ENCODE peak calls at places on chromosomes 13 and 19, in nine cellular contexts. One of them, this sample, is unnamed.

GRCh38 chr19:27673986-27674385 is 1539.0 kb downstream of the UQCRFS1 start:
- DNase-seq in ascending aorta: no peak
- DNase-seq in transverse colon: no peak
- DNase-seq in neural progenitor cell: no peak
- DNase-seq in mammary epithelial cell: no peak
- DNase-seq in foreskin fibroblast: no peak
- DNase-seq in GM13976: no peak
- DNase-seq in cardiac muscle cell: no peak
- DNase-seq in left lung: no peak
- DNase-seq in this sample: no peak

GRCh38 chr19:33469171-33470039 is 52.2 kb downstream of the PEPD start:
- DNase-seq in mammary epithelial cell: no peak
- DNase-seq in cardiac muscle cell: no peak
- DNase-seq in GM13976: no peak
- DNase-seq in neural progenitor cell: no peak
- DNase-seq in foreskin fibroblast: no peak
- DNase-seq in left lung: peak
- DNase-seq in transverse colon: no peak
- DNase-seq in ascending aorta: peak
- DNase-seq in this sample: no peak

GRCh38 chr19:58395979-58396627 is 647 bp downstream of the RNF225 start:
- DNase-seq in transverse colon: no peak
- DNase-seq in cardiac muscle cell: no peak
- DNase-seq in neural progenitor cell: peak
- DNase-seq in foreskin fibroblast: peak
- DNase-seq in left lung: no peak
- DNase-seq in ascending aorta: no peak
- DNase-seq in mammary epithelial cell: no peak
- DNase-seq in GM13976: no peak
- DNase-seq in this sample: no peak

GRCh38 chr19:45901432-45901903 is 945 bp downstream of the MYPOP start:
- DNase-seq in mammary epithelial cell: peak
- DNase-seq in neural progenitor cell: peak
- DNase-seq in foreskin fibroblast: peak
- DNase-seq in GM13976: peak
- DNase-seq in left lung: peak
- DNase-seq in ascending aorta: peak
- DNase-seq in transverse colon: peak
- DNase-seq in cardiac muscle cell: peak
- DNase-seq in this sample: peak

GRCh38 chr19:45591004-45591637 is 6.5 kb upstream of the OPA3 start:
- DNase-seq in transverse colon: peak
- DNase-seq in cardiac muscle cell: peak
- DNase-seq in GM13976: peak
- DNase-seq in mammary epithelial cell: peak
- DNase-seq in left lung: peak
- DNase-seq in ascending aorta: no peak
- DNase-seq in neural progenitor cell: peak
- DNase-seq in foreskin fibroblast: peak
- DNase-seq in this sample: no peak

GRCh38 chr13:67308004-67308772 is 78.1 kb upstream of the PCDH9 start:
- DNase-seq in left lung: no peak
- DNase-seq in cardiac muscle cell: no peak
- DNase-seq in GM13976: no peak
- DNase-seq in neural progenitor cell: no peak
- DNase-seq in transverse colon: no peak
- DNase-seq in mammary epithelial cell: peak
- DNase-seq in foreskin fibroblast: no peak
- DNase-seq in ascending aorta: no peak
- DNase-seq in this sample: no peak

GRCh38 chr19:54875506-54875905 is 1.5 kb downstream of the FCAR start:
- DNase-seq in cardiac muscle cell: no peak
- DNase-seq in foreskin fibroblast: no peak
- DNase-seq in mammary epithelial cell: no peak
- DNase-seq in transverse colon: no peak
- DNase-seq in neural progenitor cell: no peak
- DNase-seq in ascending aorta: no peak
- DNase-seq in GM13976: no peak
- DNase-seq in left lung: no peak
- DNase-seq in this sample: peak

GRCh38 chr13:80157261-80157942 is 183.5 kb downstream of the SPRY2 start:
- DNase-seq in foreskin fibroblast: peak
- DNase-seq in neural progenitor cell: no peak
- DNase-seq in left lung: no peak
- DNase-seq in transverse colon: no peak
- DNase-seq in ascending aorta: no peak
- DNase-seq in mammary epithelial cell: peak
- DNase-seq in cardiac muscle cell: peak
- DNase-seq in GM13976: no peak
- DNase-seq in this sample: no peak

GRCh38 chr13:65597839-65598818 is 1632.0 kb downstream of the PCDH9 start:
- DNase-seq in foreskin fibroblast: peak
- DNase-seq in transverse colon: no peak
- DNase-seq in ascending aorta: no peak
- DNase-seq in GM13976: no peak
- DNase-seq in left lung: no peak
- DNase-seq in mammary epithelial cell: no peak
- DNase-seq in cardiac muscle cell: no peak
- DNase-seq in neural progenitor cell: peak
- DNase-seq in this sample: no peak

GRCh38 chr13:105193026-105193425 is 1342.4 kb downstream of the EFNB2 start:
- DNase-seq in cardiac muscle cell: no peak
- DNase-seq in left lung: no peak
- DNase-seq in neural progenitor cell: no peak
- DNase-seq in foreskin fibroblast: no peak
- DNase-seq in mammary epithelial cell: no peak
- DNase-seq in transverse colon: no peak
- DNase-seq in GM13976: no peak
- DNase-seq in ascending aorta: no peak
- DNase-seq in this sample: no peak

GRCh38 chr19:19259741-19260140 is 13.4 kb downstream of the TM6SF2 start:
- DNase-seq in GM13976: no peak
- DNase-seq in cardiac muscle cell: no peak
- DNase-seq in ascending aorta: no peak
- DNase-seq in left lung: no peak
- DNase-seq in foreskin fibroblast: peak
- DNase-seq in mammary epithelial cell: peak
- DNase-seq in transverse colon: no peak
- DNase-seq in neural progenitor cell: peak
- DNase-seq in this sample: no peak

GRCh38 chr19:29467824-29468401 is 57.9 kb upstream of the VSTM2B start:
- DNase-seq in foreskin fibroblast: no peak
- DNase-seq in neural progenitor cell: peak
- DNase-seq in cardiac muscle cell: peak
- DNase-seq in mammary epithelial cell: peak
- DNase-seq in ascending aorta: no peak
- DNase-seq in left lung: no peak
- DNase-seq in transverse colon: no peak
- DNase-seq in GM13976: no peak
- DNase-seq in this sample: no peak

GRCh38 chr13:113211774-113212173 is 2.4 kb downstream of the CUL4A start:
- DNase-seq in mammary epithelial cell: no peak
- DNase-seq in neural progenitor cell: peak
- DNase-seq in GM13976: no peak
- DNase-seq in foreskin fibroblast: no peak
- DNase-seq in cardiac muscle cell: no peak
- DNase-seq in ascending aorta: peak
- DNase-seq in left lung: no peak
- DNase-seq in transverse colon: no peak
- DNase-seq in this sample: no peak

GRCh38 chr13:23666576-23666975 is 96.4 kb downstream of the TNFRSF19 start:
- DNase-seq in left lung: no peak
- DNase-seq in transverse colon: no peak
- DNase-seq in foreskin fibroblast: peak
- DNase-seq in ascending aorta: no peak
- DNase-seq in mammary epithelial cell: no peak
- DNase-seq in neural progenitor cell: no peak
- DNase-seq in GM13976: no peak
- DNase-seq in cardiac muscle cell: no peak
- DNase-seq in this sample: no peak

GRCh38 chr13:23668557-23668956 is 98.3 kb downstream of the TNFRSF19 start:
- DNase-seq in cardiac muscle cell: no peak
- DNase-seq in mammary epithelial cell: no peak
- DNase-seq in ascending aorta: no peak
- DNase-seq in foreskin fibroblast: peak
- DNase-seq in GM13976: no peak
- DNase-seq in neural progenitor cell: no peak
- DNase-seq in transverse colon: no peak
- DNase-seq in left lung: no peak
- DNase-seq in this sample: no peak

GRCh38 chr13:23670793-23671192 is 100.6 kb downstream of the TNFRSF19 start:
- DNase-seq in GM13976: no peak
- DNase-seq in neural progenitor cell: no peak
- DNase-seq in left lung: no peak
- DNase-seq in ascending aorta: no peak
- DNase-seq in transverse colon: no peak
- DNase-seq in cardiac muscle cell: no peak
- DNase-seq in mammary epithelial cell: no peak
- DNase-seq in foreskin fibroblast: no peak
- DNase-seq in this sample: no peak

GRCh38 chr13:23671367-23671766 is 101.2 kb downstream of the TNFRSF19 start:
- DNase-seq in mammary epithelial cell: no peak
- DNase-seq in GM13976: no peak
- DNase-seq in foreskin fibroblast: peak
- DNase-seq in cardiac muscle cell: no peak
- DNase-seq in neural progenitor cell: no peak
- DNase-seq in ascending aorta: no peak
- DNase-seq in left lung: no peak
- DNase-seq in transverse colon: no peak
- DNase-seq in this sample: no peak

DNA sequence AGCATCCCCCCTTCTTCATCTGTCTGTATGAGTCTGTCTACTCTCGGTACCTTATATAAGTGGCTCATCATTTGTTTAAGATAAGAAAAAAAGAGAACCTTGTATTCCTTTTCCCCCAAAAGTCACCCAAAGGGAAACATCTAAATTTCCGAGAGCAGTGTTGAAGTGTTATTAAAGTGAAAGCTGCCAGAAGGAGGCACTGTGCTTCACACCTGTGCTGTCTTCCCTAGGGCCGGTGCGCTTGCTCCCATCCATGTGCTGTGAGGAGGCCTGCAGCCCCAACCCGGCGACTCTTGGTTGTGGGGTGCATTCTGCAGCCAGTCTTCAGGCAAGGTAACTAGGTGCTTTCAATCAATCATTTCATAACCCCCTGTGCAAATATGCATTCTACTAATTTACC is 97.5 kb downstream of the TNFRSF19 start:
- DNase-seq in mammary epithelial cell: no peak
- DNase-seq in cardiac muscle cell: no peak
- DNase-seq in foreskin fibroblast: no peak
- DNase-seq in GM13976: no peak
- DNase-seq in ascending aorta: no peak
- DNase-seq in neural progenitor cell: peak
- DNase-seq in transverse colon: no peak
- DNase-seq in left lung: no peak
- DNase-seq in this sample: no peak
- TF ChIP-seq CTCF in mammary epithelial cell: peak
- TF ChIP-seq CTCF in cardiac muscle cell: no peak
- TF ChIP-seq CTCF in foreskin fibroblast: no peak
- TF ChIP-seq CTCF in GM13976: no peak
- TF ChIP-seq CTCF in ascending aorta: no peak
- TF ChIP-seq CTCF in neural progenitor cell: peak
- TF ChIP-seq CTCF in transverse colon: no peak
- TF ChIP-seq CTCF in left lung: no peak
- TF ChIP-seq CTCF in this sample: no peak

DNA sequence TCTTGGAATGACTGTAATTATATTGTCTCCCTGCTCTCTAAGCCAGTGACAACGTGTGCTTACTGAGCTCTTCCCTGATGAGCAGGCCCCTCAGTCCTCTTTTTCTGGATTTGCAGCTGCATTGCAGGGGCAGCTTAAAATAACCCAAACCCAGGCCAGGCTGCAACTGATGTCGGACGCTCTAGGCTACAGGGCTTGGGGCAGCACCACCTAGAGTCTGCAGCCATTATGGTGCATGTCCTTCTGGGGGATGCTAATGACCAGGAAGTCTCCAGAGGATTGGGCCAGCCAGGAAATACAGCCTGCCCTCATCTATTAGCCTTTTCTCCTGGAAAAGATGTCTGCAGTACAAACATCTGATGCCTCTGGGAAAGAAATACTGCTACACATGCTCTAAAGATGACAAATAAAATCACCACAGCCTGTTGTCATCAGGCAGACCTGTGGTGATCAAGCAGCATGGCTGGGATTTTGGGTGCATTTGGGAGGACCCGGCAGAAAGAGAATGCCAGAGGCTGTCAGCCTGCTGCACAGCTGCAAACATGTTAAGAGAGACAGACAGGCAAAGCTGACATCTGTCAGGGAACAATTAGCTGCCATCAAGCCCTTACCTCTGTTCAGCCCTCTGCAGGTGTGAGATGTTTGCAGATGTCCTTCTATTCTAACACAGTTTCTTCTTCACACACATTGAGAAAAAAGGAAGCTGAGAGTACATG is 51.8 kb downstream of the CCDC70 start:
- DNase-seq in foreskin fibroblast: peak
- DNase-seq in mammary epithelial cell: no peak
- DNase-seq in cardiac muscle cell: peak
- DNase-seq in transverse colon: no peak
- DNase-seq in GM13976: no peak
- DNase-seq in neural progenitor cell: peak
- DNase-seq in ascending aorta: peak
- DNase-seq in left lung: no peak
- DNase-seq in this sample: no peak
- TF ChIP-seq CTCF in foreskin fibroblast: peak
- TF ChIP-seq CTCF in mammary epithelial cell: no peak
- TF ChIP-seq CTCF in cardiac muscle cell: peak
- TF ChIP-seq CTCF in transverse colon: no peak
- TF ChIP-seq CTCF in GM13976: no peak
- TF ChIP-seq CTCF in neural progenitor cell: peak
- TF ChIP-seq CTCF in ascending aorta: no peak
- TF ChIP-seq CTCF in left lung: no peak
- TF ChIP-seq CTCF in this sample: no peak

GRCh38 chr13:56351041-56351440 is 789.7 kb upstream of the PRR20A start:
- DNase-seq in GM13976: no peak
- DNase-seq in neural progenitor cell: peak
- DNase-seq in cardiac muscle cell: peak
- DNase-seq in ascending aorta: no peak
- DNase-seq in left lung: no peak
- DNase-seq in mammary epithelial cell: no peak
- DNase-seq in transverse colon: no peak
- DNase-seq in foreskin fibroblast: no peak
- DNase-seq in this sample: no peak
- TF ChIP-seq CTCF in GM13976: no peak
- TF ChIP-seq CTCF in neural progenitor cell: peak
- TF ChIP-seq CTCF in cardiac muscle cell: no peak
- TF ChIP-seq CTCF in ascending aorta: no peak
- TF ChIP-seq CTCF in left lung: no peak
- TF ChIP-seq CTCF in mammary epithelial cell: peak
- TF ChIP-seq CTCF in transverse colon: no peak
- TF ChIP-seq CTCF in foreskin fibroblast: no peak
- TF ChIP-seq CTCF in this sample: no peak

DNA sequence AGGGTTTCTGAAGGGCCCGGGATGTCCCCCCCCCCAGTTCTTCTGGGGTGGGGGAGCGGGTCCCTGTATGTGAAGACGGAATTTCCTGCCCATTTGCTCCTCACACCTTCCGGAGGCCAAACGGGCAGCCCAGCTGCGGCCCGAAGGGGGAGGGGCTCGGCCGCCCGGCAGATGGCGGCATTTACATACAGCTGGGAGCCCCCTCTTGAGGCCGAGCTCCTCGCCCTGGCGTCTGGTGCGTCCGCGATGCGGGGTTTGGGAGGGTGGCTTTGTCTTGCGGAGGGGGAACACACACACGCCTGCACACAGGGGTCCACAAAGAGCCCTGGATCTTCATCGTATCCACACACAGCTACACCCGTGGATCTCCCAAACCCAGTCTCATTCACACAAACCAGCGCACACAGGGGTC is 891 bp upstream of the DLL3 start:
- DNase-seq in left lung: peak
- DNase-seq in transverse colon: peak
- DNase-seq in neural progenitor cell: peak
- DNase-seq in ascending aorta: no peak
- DNase-seq in cardiac muscle cell: peak
- DNase-seq in foreskin fibroblast: peak
- DNase-seq in mammary epithelial cell: no peak
- DNase-seq in GM13976: peak
- DNase-seq in this sample: no peak
- TF ChIP-seq CTCF in left lung: no peak
- TF ChIP-seq CTCF in transverse colon: peak
- TF ChIP-seq CTCF in neural progenitor cell: peak
- TF ChIP-seq CTCF in ascending aorta: no peak
- TF ChIP-seq CTCF in cardiac muscle cell: peak
- TF ChIP-seq CTCF in foreskin fibroblast: peak
- TF ChIP-seq CTCF in mammary epithelial cell: peak
- TF ChIP-seq CTCF in GM13976: peak
- TF ChIP-seq CTCF in this sample: no peak